ENCODE peak calls at places on chromosomes 1 and 21, in seven cellular contexts. K, U, M, N, V, C and D are unnamed samples.
A peak's percentile ranks its signal among the peaks of the same experiment; 100 is the strongest.

GRCh38 chr21:38989745-38990423 is 184.2 kb downstream of the ETS2 start:
- DNase-seq in K (peak; percentile 59), U (peak; percentile 54), M (no peak), N (peak; percentile 75), V (no peak), C (no peak), D (no peak)

GRCh38 chr1:60527567-60527966 is 454.0 kb upstream of the C1orf87 start:
- DNase-seq in K (no peak), U (no peak), M (no peak), N (no peak), V (no peak), C (no peak), D (no peak)

GRCh38 chr1:247415423-247416361 is at the start of gene NLRP3:
- DNase-seq in K (peak; percentile 34), U (no peak), M (no peak), N (no peak), V (peak; percentile 62), C (peak; percentile 81), D (peak; percentile 29)

GRCh38 chr1:117403597-117403996 is 36.3 kb downstream of the MAN1A2 start:
- DNase-seq in K (no peak), U (no peak), M (no peak), N (no peak), V (no peak), C (no peak), D (no peak)

GRCh38 chr1:85936470-85936869 is 220.1 kb downstream of the COL24A1 start:
- DNase-seq in K (no peak), U (no peak), M (no peak), N (no peak), V (no peak), C (no peak), D (no peak)

GRCh38 chr21:32507342-32507919 is 77.9 kb downstream of the TCP10L start:
- DNase-seq in K (no peak), U (no peak), M (no peak), N (no peak), V (no peak), C (no peak), D (no peak)

GRCh38 chr1:119988316-119989067 is 81.0 kb downstream of the NOTCH2 start:
- DNase-seq in K (no peak), U (no peak), M (no peak), N (no peak), V (no peak), C (no peak), D (no peak)

GRCh38 chr1:243251544-243251943 is 3.5 kb downstream of the CEP170 start:
- DNase-seq in K (no peak), U (no peak), M (no peak), N (no peak), V (no peak), C (no peak), D (no peak)

GRCh38 chr1:234601217-234602017 is 8.6 kb downstream of the IRF2BP2 start:
- DNase-seq in K (no peak), U (no peak), M (no peak), N (no peak), V (no peak), C (no peak), D (no peak)

GRCh38 chr1:201346337-201346939 is 31.0 kb downstream of the TNNT2 start:
- DNase-seq in K (peak; percentile 57), U (no peak), M (no peak), N (peak; percentile 70), V (peak; percentile 17), C (no peak), D (no peak)

GRCh38 chr1:174968750-174969244 is 30.9 kb upstream of the CACYBP start:
- DNase-seq in K (no peak), U (no peak), M (no peak), N (no peak), V (no peak), C (no peak), D (no peak)

GRCh38 chr1:209428241-209428921 is 155.1 kb upstream of the CAMK1G start:
- DNase-seq in K (no peak), U (no peak), M (peak; percentile 27), N (peak; percentile 86), V (no peak), C (no peak), D (no peak)

GRCh38 chr1:220748091-220748934 is at the start of gene MTARC2:
- DNase-seq in K (peak; percentile 80), U (peak; percentile 51), M (peak; percentile 32), N (peak; percentile 90), V (peak; percentile 86), C (peak; percentile 91), D (no peak)

GRCh38 chr1:35190784-35191183 is 2.2 kb downstream of the SFPQ start:
- DNase-seq in K (no peak), U (no peak), M (no peak), N (no peak), V (no peak), C (no peak), D (no peak)

GRCh38 chr21:44329086-44329889 is 9.9 kb downstream of the CFAP410 start:
- DNase-seq in K (no peak), U (no peak), M (no peak), N (no peak), V (no peak), C (peak; percentile 74), D (no peak)

GRCh38 chr1:192529811-192530210 is 45.8 kb upstream of the RGS1 start:
- DNase-seq in K (no peak), U (no peak), M (no peak), N (no peak), V (no peak), C (no peak), D (no peak)

GRCh38 chr1:77387553-77387952 is 105.7 kb downstream of the AK5 start:
- DNase-seq in K (no peak), U (no peak), M (no peak), N (no peak), V (no peak), C (no peak), D (no peak)

GRCh38 chr1:201585099-201585498 is 46.2 kb downstream of the NAV1 start:
- DNase-seq in K (no peak), U (no peak), M (no peak), N (no peak), V (no peak), C (no peak), D (no peak)

GRCh38 chr1:192477630-192478029 is 97.9 kb upstream of the RGS1 start:
- DNase-seq in K (no peak), U (no peak), M (no peak), N (no peak), V (no peak), C (no peak), D (no peak)

GRCh38 chr1:110952031-110952430 is 11.7 kb downstream of the LRIF1 start:
- DNase-seq in K (no peak), U (no peak), M (no peak), N (no peak), V (no peak), C (no peak), D (no peak)

GRCh38 chr1:225428879-225429455 is 1.1 kb upstream of the LBR start:
- DNase-seq in K (no peak), U (no peak), M (no peak), N (no peak), V (no peak), C (no peak), D (no peak)

GRCh38 chr1:151790071-151790939 is at the start of gene TDRKH:
- DNase-seq in K (peak; percentile 98), U (peak; percentile 99), M (peak; percentile 96), N (peak; percentile 99), V (peak; percentile 98), C (peak; percentile 95), D (peak; percentile 96)
- TF ChIP-seq CTCF in K (no peak), U (peak; percentile 23), M (no peak), N (peak; percentile 42), V (peak; percentile 35), C (no peak), D (peak; percentile 17)

DNA sequence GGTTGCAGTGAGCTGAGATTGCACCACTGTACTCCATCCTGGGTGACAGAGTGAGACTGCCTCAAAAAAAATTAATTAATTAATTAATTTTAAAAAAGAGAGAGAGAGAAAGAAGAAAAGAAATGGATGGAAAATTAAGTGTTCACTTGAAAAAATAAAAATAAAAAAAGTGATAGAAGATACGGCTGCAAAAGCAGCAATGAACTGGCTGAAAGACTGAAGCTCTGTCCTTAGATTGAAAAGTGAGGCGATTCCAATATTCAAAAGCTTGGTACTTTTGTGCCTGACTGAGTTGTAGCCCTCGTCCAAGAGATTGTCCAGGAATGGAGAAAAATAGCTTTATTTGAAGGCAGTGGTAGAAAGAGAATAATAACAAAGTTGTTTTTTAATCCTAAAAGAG is 154.6 kb downstream of the ADSS2 start:
- DNase-seq in K (no peak), U (no peak), M (no peak), N (no peak), V (no peak), C (no peak), D (no peak)
- TF ChIP-seq CTCF in K (no peak), U (no peak), M (no peak), N (no peak), V (no peak), C (no peak), D (no peak)

DNA sequence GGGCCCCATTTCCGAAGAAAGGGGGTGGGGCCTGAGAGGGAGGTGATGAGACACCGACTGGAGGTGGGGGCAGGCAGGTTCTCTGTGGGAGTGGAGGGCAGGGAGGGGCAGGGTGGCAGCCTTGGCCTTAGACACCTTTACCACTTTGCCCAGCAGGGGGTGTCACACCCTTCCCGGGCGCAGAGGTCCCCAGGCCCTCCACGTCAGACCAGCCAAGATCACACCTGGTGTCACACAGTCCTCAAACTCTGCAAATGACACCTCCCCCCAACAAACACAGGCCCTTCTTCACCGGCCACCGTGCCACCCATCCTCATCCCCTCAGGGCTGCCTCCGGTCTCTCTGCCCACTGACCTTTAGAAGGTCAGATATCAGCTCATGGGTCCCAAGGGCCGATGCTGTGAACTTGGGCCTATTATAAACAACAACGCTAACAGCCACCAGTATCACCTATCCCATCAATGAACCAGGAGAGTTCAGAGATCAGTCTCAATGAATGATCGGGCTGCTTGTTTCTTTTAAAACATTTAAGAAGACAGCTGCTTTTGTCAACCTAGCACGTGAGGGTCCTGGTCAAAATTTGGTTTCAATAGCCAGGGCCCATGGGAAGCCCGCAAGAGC is 103.9 kb downstream of the CASZ1 start:
- DNase-seq in K (peak; percentile 77), U (no peak), M (no peak), N (peak; percentile 61), V (peak; percentile 79), C (no peak), D (peak; percentile 56)
- TF ChIP-seq CTCF in K (peak; percentile 55), U (peak; percentile 26), M (peak; percentile 22), N (peak; percentile 74), V (peak; percentile 46), C (peak; percentile 42), D (peak; percentile 38)

GRCh38 chr1:101506541-101507164 is 269.8 kb downstream of the S1PR1 start:
- DNase-seq in K (no peak), U (no peak), M (no peak), N (peak; percentile 6), V (no peak), C (no peak), D (no peak)
- TF ChIP-seq CTCF in K (no peak), U (peak; percentile 76), M (peak; percentile 69), N (peak; percentile 18), V (peak; percentile 69), C (peak; percentile 61), D (peak; percentile 91)

GRCh38 chr1:25026757-25027450 is 96.8 kb upstream of the RUNX3 start:
- DNase-seq in K (no peak), U (no peak), M (no peak), N (no peak), V (no peak), C (peak; percentile 21), D (no peak)
- TF ChIP-seq CTCF in K (no peak), U (no peak), M (no peak), N (no peak), V (no peak), C (no peak), D (no peak)